ENCODE peak calls at places on chromosomes 6 and 20, in five cellular contexts. B is IMR-90, R is stomach, Z is heart left ventricle, Q is GM12878. C is an unnamed sample.

GRCh38 chr20:59412896-59413295 is 112.5 kb downstream of the EDN3 start:
- DNase-seq in Z (no peak), B (no peak), Q (no peak), R (no peak), C (no peak)

GRCh38 chr6:169803291-169803811 is 51.9 kb downstream of the ERMARD start:
- DNase-seq in Z (no peak), Q (peak), B (no peak), R (no peak), C (no peak)

GRCh38 chr6:4464638-4465037 is 311.6 kb upstream of the CDYL start:
- DNase-seq in Q (no peak), R (no peak), B (no peak), Z (no peak), C (no peak)

GRCh38 chr6:38489951-38490350 is 149.8 kb downstream of the BTBD9 start:
- DNase-seq in B (peak), Z (no peak), R (no peak), Q (no peak), C (no peak)

GRCh38 chr6:41502607-41503434 is 43.4 kb upstream of the FOXP4 start:
- DNase-seq in Q (no peak), Z (peak), B (no peak), R (peak), C (peak)

GRCh38 chr20:2053615-2054014 is 48.0 kb upstream of the STK35 start:
- DNase-seq in Z (no peak), B (no peak), Q (no peak), R (no peak), C (no peak)

GRCh38 chr6:106735136-106735535 is 105.8 kb downstream of the QRSL1 start:
- DNase-seq in R (no peak), Q (no peak), B (no peak), Z (no peak), C (no peak)

GRCh38 chr20:25077610-25078169 is 4.3 kb downstream of the VSX1 start:
- DNase-seq in Z (no peak), R (peak), Q (no peak), B (peak), C (no peak)

GRCh38 chr6:32852018-32852843 is 1.3 kb downstream of the TAP1 start:
- DNase-seq in R (peak), Z (peak), Q (no peak), B (no peak), C (peak)

GRCh38 chr6:12083763-12084162 is 71.7 kb downstream of the HIVEP1 start:
- DNase-seq in Q (no peak), R (no peak), B (no peak), Z (no peak), C (no peak)

GRCh38 chr6:25002326-25003066 is 66.7 kb upstream of the RIPOR2 start:
- DNase-seq in R (no peak), B (no peak), Z (no peak), Q (no peak), C (no peak)

GRCh38 chr6:112539355-112539754 is 192.2 kb downstream of the RFPL4B start:
- DNase-seq in Q (no peak), Z (no peak), B (no peak), R (no peak), C (no peak)

GRCh38 chr6:160911949-160912348 is 79.6 kb upstream of the MAP3K4 start:
- DNase-seq in Q (no peak), R (no peak), Z (no peak), B (no peak), C (no peak)

GRCh38 chr6:89655122-89655521 is 16.6 kb upstream of the LYRM2 start:
- DNase-seq in Q (no peak), Z (no peak), R (no peak), B (peak), C (no peak)

GRCh38 chr6:89734526-89734925 is 85.1 kb downstream of the MDN1 start:
- DNase-seq in Q (no peak), Z (no peak), B (peak), R (no peak), C (no peak)

GRCh38 chr6:11911535-11911934 is 100.6 kb upstream of the HIVEP1 start:
- DNase-seq in R (no peak), Q (no peak), B (peak), Z (no peak), C (no peak)

GRCh38 chr20:20956586-20956985 is 149.6 kb downstream of the LINC00237 start:
- DNase-seq in R (no peak), Z (no peak), Q (no peak), B (no peak), C (no peak)

GRCh38 chr20:12358006-12358654 is 440.4 kb downstream of the BTBD3 start:
- DNase-seq in Z (no peak), Q (no peak), B (no peak), R (no peak), C (no peak)

GRCh38 chr6:126123226-126123625 is 136.9 kb downstream of the TRMT11 start:
- DNase-seq in R (no peak), Q (no peak), Z (no peak), B (peak), C (no peak)

GRCh38 chr20:54535045-54535444 is 59.7 kb downstream of the DOK5 start:
- DNase-seq in B (no peak), Z (no peak), Q (no peak), R (no peak), C (no peak)

GRCh38 chr6:41209976-41210375 is 9.0 kb upstream of the TREML2 start:
- DNase-seq in Q (no peak), R (no peak), B (no peak), Z (no peak), C (no peak)

GRCh38 chr6:6105472-6106036 is 98.8 kb upstream of the NRN1 start:
- DNase-seq in R (no peak), Q (no peak), Z (no peak), B (no peak), C (no peak)

GRCh38 chr6:76792394-76792793 is 670.9 kb downstream of the HTR1B start:
- DNase-seq in Z (no peak), Q (no peak), R (no peak), B (peak), C (no peak)

GRCh38 chr6:50820590-50821234 is 2.0 kb downstream of the TFAP2B start:
- DNase-seq in R (no peak), Q (no peak), B (no peak), Z (no peak), C (no peak)

GRCh38 chr6:24520929-24521546 is 26.3 kb downstream of the ALDH5A1 start:
- DNase-seq in B (peak), Q (no peak), Z (no peak), R (peak), C (no peak)

GRCh38 chr6:37696841-37697735 is 595 bp downstream of the MDGA1 start:
- DNase-seq in Z (no peak), R (peak), Q (no peak), B (no peak), C (peak)

DNA sequence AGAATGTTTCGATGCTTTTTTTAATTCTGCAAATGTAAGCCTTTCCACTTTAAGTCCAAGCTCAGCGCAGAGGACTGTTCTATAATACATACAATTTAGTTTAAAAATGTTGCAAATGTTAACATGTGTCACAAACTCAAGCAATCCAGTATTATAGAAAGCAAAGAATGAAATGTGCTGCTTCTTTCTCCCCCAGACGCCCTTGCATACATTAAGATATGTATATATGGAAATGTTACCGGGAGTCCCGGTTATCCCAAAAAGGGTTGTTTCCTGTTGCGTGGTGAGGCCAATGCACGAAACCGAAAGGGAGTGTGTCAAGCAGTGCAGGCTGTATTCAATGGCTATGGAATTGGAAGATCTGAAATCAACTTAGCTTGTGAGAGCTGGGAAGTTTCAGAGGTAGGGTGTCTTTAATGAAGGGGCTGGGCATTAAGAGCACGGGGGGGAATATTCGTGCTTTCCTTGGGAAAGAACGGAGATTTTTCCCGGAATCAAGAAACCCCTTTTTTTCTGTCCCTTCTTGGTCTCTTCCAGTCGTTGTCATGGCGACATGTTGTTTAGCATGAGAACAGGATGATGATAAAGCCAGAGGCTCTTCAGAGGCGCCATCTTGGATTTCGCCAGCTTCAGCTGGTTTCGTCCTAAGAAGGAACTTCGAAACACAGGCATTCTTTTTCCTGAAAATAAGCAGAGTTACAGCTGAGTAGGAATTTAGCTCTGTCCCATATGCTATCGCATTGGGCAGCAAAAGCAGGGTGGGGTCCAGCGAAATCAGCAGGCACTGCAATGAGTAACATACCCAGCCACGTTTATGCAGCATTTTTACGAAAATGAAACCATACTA is 10.1 kb upstream of the NQO2 start:
- DNase-seq in R (peak), Z (peak), Q (peak), B (peak), C (peak)
- TF ChIP-seq POLR2A in R (no peak), Z (peak), Q (peak), B (peak), C (peak)

GRCh38 chr6:85677243-85677956 is 34.7 kb upstream of the SYNCRIP start:
- DNase-seq in R (no peak), Z (no peak), Q (no peak), B (no peak), C (no peak)
- TF ChIP-seq CTCF in R (no peak), Z (peak), Q (no peak), B (peak), C (no peak)

GRCh38 chr20:31674895-31675827 is 37.4 kb downstream of the COX4I2 start:
- DNase-seq in Z (peak), R (peak), Q (no peak), B (peak), C (peak)

GRCh38 chr20:31676534-31677030 is 38.9 kb downstream of the COX4I2 start:
- DNase-seq in Q (no peak), Z (no peak), B (no peak), R (no peak), C (no peak)

GRCh38 chr20:31677553-31678260 is 40.0 kb downstream of the COX4I2 start:
- DNase-seq in Z (no peak), Q (no peak), B (no peak), R (no peak), C (no peak)

GRCh38 chr20:31673943-31674463 is 36.3 kb downstream of the COX4I2 start:
- DNase-seq in Q (no peak), Z (no peak), R (no peak), B (no peak), C (no peak)

GRCh38 chr20:31675828-31676533 is 38.3 kb downstream of the COX4I2 start:
- DNase-seq in R (no peak), B (peak), Z (peak), Q (no peak), C (peak)
- TF ChIP-seq POLR2A in R (no peak), B (no peak), Z (no peak), Q (no peak), C (peak)

GRCh38 chr6:132131777-132132176 is 180.6 kb upstream of the CCN2 start:
- DNase-seq in Z (peak), B (peak), Q (no peak), R (no peak), C (no peak)

GRCh38 chr6:132131351-132131750 is 180.2 kb upstream of the CCN2 start:
- DNase-seq in B (no peak), Z (no peak), Q (no peak), R (no peak), C (no peak)

GRCh38 chr6:132128424-132128823 is 177.3 kb upstream of the CCN2 start:
- DNase-seq in Z (no peak), B (peak), R (no peak), Q (no peak), C (no peak)

GRCh38 chr6:132132420-132132819 is 181.2 kb upstream of the CCN2 start:
- DNase-seq in R (no peak), Z (peak), B (peak), Q (no peak), C (no peak)

GRCh38 chr6:132130530-132131298 is 179.5 kb upstream of the CCN2 start:
- DNase-seq in Q (no peak), R (no peak), B (peak), Z (peak), C (peak)
- TF ChIP-seq CTCF in Q (no peak), R (no peak), B (no peak), Z (no peak), C (no peak)